ENCODE peak calls at places on chromosomes 16 and 17, in eight cellular contexts. T, O, F, E, W, Y, G and P are unnamed samples.
A peak's percentile ranks its signal among the peaks of the same experiment; 100 is the strongest.

GRCh38 chr17:57574040-57574513 is 171.0 kb downstream of the CCDC182 start:
- DNase-seq in T (no peak), O (no peak), F (peak; percentile 83), E (peak; percentile 86), W (no peak), Y (peak; percentile 51), G (peak; percentile 73), P (no peak)

GRCh38 chr16:17768257-17768656 is 297.5 kb upstream of the XYLT1 start:
- DNase-seq in T (no peak), O (no peak), F (no peak), E (no peak), W (no peak), Y (peak; percentile 87), G (peak; percentile 69), P (peak; percentile 80)

GRCh38 chr17:43818966-43819365 is 14.0 kb downstream of the MPP3 start:
- DNase-seq in T (no peak), O (no peak), F (no peak), E (no peak), W (no peak), Y (no peak), G (no peak), P (no peak)

GRCh38 chr16:30893082-30893743 is 664 bp downstream of the BCL7C start:
- DNase-seq in T (peak; percentile 25), O (no peak), F (no peak), E (peak; percentile 67), W (no peak), Y (no peak), G (peak; percentile 9), P (no peak)

GRCh38 chr17:31008374-31009035 is 37.7 kb downstream of the RNF135 start:
- DNase-seq in T (peak; percentile 37), O (peak; percentile 65), F (peak; percentile 68), E (peak; percentile 74), W (peak; percentile 85), Y (peak; percentile 55), G (peak; percentile 82), P (peak; percentile 45)

GRCh38 chr16:66898207-66898606 is 17.9 kb downstream of the PDP2 start:
- DNase-seq in T (no peak), O (no peak), F (no peak), E (peak; percentile 89), W (no peak), Y (peak; percentile 45), G (peak; percentile 73), P (peak; percentile 30)

GRCh38 chr17:14470417-14470816 is 169.5 kb downstream of the HS3ST3B1 start:
- DNase-seq in T (no peak), O (no peak), F (no peak), E (no peak), W (no peak), Y (no peak), G (no peak), P (no peak)

GRCh38 chr17:17044846-17045561 is 2.7 kb downstream of the MPRIP start:
- DNase-seq in T (no peak), O (peak; percentile 45), F (no peak), E (peak; percentile 66), W (no peak), Y (peak; percentile 79), G (peak; percentile 76), P (peak; percentile 59)

GRCh38 chr16:75264531-75264998 is 13.1 kb upstream of the BCAR1 start:
- DNase-seq in T (no peak), O (no peak), F (no peak), E (peak; percentile 70), W (peak; percentile 62), Y (no peak), G (peak; percentile 69), P (no peak)

GRCh38 chr17:38617074-38617860 is 11.5 kb upstream of the SRCIN1 start:
- DNase-seq in T (no peak), O (no peak), F (no peak), E (no peak), W (no peak), Y (no peak), G (no peak), P (no peak)

GRCh38 chr16:15948532-15949209 is 745 bp upstream of the ABCC1 start:
- DNase-seq in T (no peak), O (peak; percentile 54), F (no peak), E (no peak), W (no peak), Y (no peak), G (no peak), P (no peak)

GRCh38 chr17:72538443-72538842 is 417.6 kb downstream of the SOX9 start:
- DNase-seq in T (no peak), O (no peak), F (no peak), E (no peak), W (no peak), Y (no peak), G (no peak), P (no peak)

GRCh38 chr17:14301279-14301760 is 439 bp downstream of the HS3ST3B1 start:
- DNase-seq in T (no peak), O (peak; percentile 64), F (no peak), E (no peak), W (no peak), Y (no peak), G (peak; percentile 71), P (no peak)

GRCh38 chr17:74354123-74354522 is 7.5 kb downstream of the BTBD17 start:
- DNase-seq in T (peak; percentile 17), O (peak; percentile 67), F (no peak), E (no peak), W (peak; percentile 74), Y (no peak), G (peak; percentile 27), P (no peak)

GRCh38 chr16:66930189-66930588 is 4.0 kb downstream of the CIAO2B start:
- DNase-seq in T (no peak), O (no peak), F (peak; percentile 85), E (no peak), W (no peak), Y (peak; percentile 37), G (peak; percentile 81), P (peak; percentile 44)

GRCh38 chr16:56950881-56951771 is 10.6 kb upstream of the CETP start:
- DNase-seq in T (peak; percentile 39), O (peak; percentile 71), F (no peak), E (no peak), W (peak; percentile 74), Y (no peak), G (peak; percentile 83), P (peak; percentile 54)

GRCh38 chr16:29840240-29840639 is 20.0 kb downstream of the MVP start:
- DNase-seq in T (no peak), O (no peak), F (no peak), E (no peak), W (no peak), Y (no peak), G (no peak), P (no peak)

GRCh38 chr17:12422632-12423031 is 243.1 kb upstream of the MYOCD start:
- DNase-seq in T (no peak), O (no peak), F (no peak), E (no peak), W (peak; percentile 70), Y (no peak), G (no peak), P (no peak)

GRCh38 chr17:58328195-58329034 is at the start of gene TSPOAP1:
- DNase-seq in T (peak; percentile 62), O (peak; percentile 89), F (no peak), E (no peak), W (peak; percentile 67), Y (no peak), G (no peak), P (no peak)

DNA sequence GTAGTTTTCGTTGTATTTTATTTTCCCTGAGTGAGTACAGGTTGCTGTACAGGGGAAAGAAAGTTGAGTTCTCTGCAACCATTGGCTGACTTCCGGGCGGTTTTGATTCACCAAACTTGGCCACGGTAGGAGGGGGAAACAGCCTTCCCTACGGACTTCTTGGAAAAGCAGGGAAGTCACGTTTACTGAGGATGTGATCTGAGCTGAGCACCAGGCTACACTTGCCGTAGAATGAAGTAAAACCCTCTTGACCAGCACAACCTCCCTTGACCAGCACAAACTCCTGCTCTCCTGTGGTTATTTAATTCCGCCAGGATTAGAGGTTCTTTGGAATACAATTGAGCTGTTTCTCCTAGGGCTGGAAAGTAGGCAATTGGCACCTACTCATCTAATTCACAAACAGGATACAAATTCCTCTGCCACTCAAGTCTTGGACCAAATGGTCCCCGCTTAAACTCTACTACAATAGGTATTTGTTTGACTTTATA is 242.0 kb upstream of the RBFOX1 start:
- DNase-seq in T (no peak), O (no peak), F (no peak), E (no peak), W (no peak), Y (no peak), G (no peak), P (no peak)
- H3K36me3 ChIP-seq in T (no peaks in the 10 kb centered on the region), O (no peaks in the 10 kb centered on the region), F (no peaks in the 10 kb centered on the region), E (no peaks in the 10 kb centered on the region), W (no peaks in the 10 kb centered on the region), Y (no peaks in the 10 kb centered on the region), G (no peaks in the 10 kb centered on the region), P (no peaks in the 10 kb centered on the region)

DNA sequence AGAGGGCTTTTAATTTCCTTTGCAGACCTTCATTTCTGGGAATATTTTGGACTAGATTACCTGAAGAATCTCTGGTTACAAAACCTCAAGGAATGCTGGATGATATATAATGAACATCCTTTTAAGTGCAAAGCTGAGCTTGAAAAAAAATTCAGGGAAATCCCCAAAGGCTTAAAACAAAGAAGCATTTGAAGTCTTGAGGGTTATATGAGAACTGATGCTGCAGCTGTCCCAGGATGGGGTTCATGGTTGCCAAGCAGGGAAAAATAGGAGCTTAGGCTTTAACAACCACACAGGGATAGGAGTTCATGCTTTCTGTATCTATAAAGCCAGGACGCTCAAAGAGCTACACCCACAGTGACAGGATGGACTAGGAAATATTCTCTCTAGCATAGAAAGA is 150.4 kb upstream of the IRX5 start:
- DNase-seq in T (no peak), O (no peak), F (no peak), E (no peak), W (no peak), Y (no peak), G (no peak), P (no peak)
- H3K27ac ChIP-seq in T (no peak overlapping the region), O (no peak overlapping the region), F (no peak overlapping the region), E (no peak overlapping the region), W (no peak overlapping the region), Y (no peak overlapping the region), G (no peak overlapping the region), P (no peak overlapping the region)

GRCh38 chr16:74111583-74111982 is 185.0 kb upstream of the PSMD7 start:
- DNase-seq in T (no peak), O (peak; percentile 11), F (no peak), E (no peak), W (no peak), Y (no peak), G (no peak), P (no peak)
- H3K36me3 ChIP-seq in T (no peaks in the 10 kb centered on the region), O (no peaks in the 10 kb centered on the region), F (no peaks in the 10 kb centered on the region), E (no peaks in the 10 kb centered on the region), W (no peaks in the 10 kb centered on the region), Y (no peaks in the 10 kb centered on the region), G (no peaks in the 10 kb centered on the region), P (no peaks in the 10 kb centered on the region)

GRCh38 chr17:539766-540165 is 174.9 kb downstream of the VPS53 start:
- DNase-seq in T (no peak), O (no peak), F (no peak), E (no peak), W (no peak), Y (no peak), G (no peak), P (no peak)
- H3K27ac ChIP-seq in T (no peak overlapping the region), O (no peak overlapping the region), F (no peak overlapping the region), E (no peak overlapping the region), W (no peak overlapping the region), Y (no peak overlapping the region), G (no peak overlapping the region), P (no peak overlapping the region)

GRCh38 chr17:80308672-80309517 is 48.2 kb downstream of the RNF213 start:
- DNase-seq in T (no peak), O (no peak), F (no peak), E (no peak), W (no peak), Y (no peak), G (no peak), P (no peak)
- H3K36me3 ChIP-seq in T (peaks cover 59% of the 10 kb centered on the region), O (peaks cover 83% of the 10 kb centered on the region), F (peaks cover 11% of the 10 kb centered on the region), E (peaks cover 91% of the 10 kb centered on the region), W (peaks cover 84% of the 10 kb centered on the region), Y (peaks cover 8% of the 10 kb centered on the region), G (peaks cover 67% of the 10 kb centered on the region), P (peaks cover 60% of the 10 kb centered on the region)

GRCh38 chr17:63376949-63377348 is 69.2 kb downstream of the CYB561 start:
- DNase-seq in T (no peak), O (no peak), F (no peak), E (no peak), W (no peak), Y (no peak), G (no peak), P (no peak)
- H3K27ac ChIP-seq in T (no peak overlapping the region), O (no peak overlapping the region), F (no peak overlapping the region), E (no peak overlapping the region), W (no peak overlapping the region), Y (no peak overlapping the region), G (no peak overlapping the region), P (no peak overlapping the region)